ENCODE peak calls at places on chromosomes 5 and 9, in ten cellular contexts. H is small intestine; V is activated CD4-positive, alpha-beta T cell treated with anti-CD3 and anti-CD28 coated beads, Interleukin-2, amount 50 U/mL, for 48 hours; Z is cardiac fibroblast; O is HCT116; N is M059J; X is Right ventricle myocardium inferior; L is putamen; U is kidney tubule cell; Q is HT-29. Y is an unnamed sample.

GRCh38 chr9:99490736-99491135 is 268.7 kb downstream of the SEC61B start:
- DNase-seq in X (no peak), Q (no peak), O (no peak), Z (no peak), V (no peak), N (peak; percentile 23), L (no peak), H (no peak), U (no peak), Y (no peak)

GRCh38 chr9:115597330-115597729 is 479.4 kb upstream of the TNC start:
- DNase-seq in Z (no peak), N (peak; percentile 38), U (no peak), X (no peak), O (no peak), V (no peak), Q (no peak), L (no peak), H (no peak), Y (no peak)

GRCh38 chr5:173941758-173942401 is 47.1 kb upstream of the C5orf47 start:
- DNase-seq in L (no peak), U (peak; percentile 60), H (peak; percentile 40), Z (no peak), N (peak; percentile 73), V (no peak), Q (no peak), O (no peak), X (no peak), Y (no peak)

GRCh38 chr5:124752854-124753720 is 6.6 kb upstream of the ZNF608 start:
- DNase-seq in Z (no peak), L (no peak), N (peak; percentile 51), U (no peak), O (no peak), V (no peak), Q (no peak), X (no peak), H (no peak), Y (no peak)

GRCh38 chr9:97046228-97046627 is 7.3 kb upstream of the CTSV start:
- DNase-seq in Q (peak; percentile 86), O (peak; percentile 83), X (no peak), H (peak; percentile 80), V (no peak), Z (no peak), L (no peak), U (peak; percentile 95), N (peak; percentile 86), Y (no peak)

GRCh38 chr5:58462154-58462553 is 2.3 kb upstream of the PLK2 start:
- DNase-seq in V (no peak), Q (peak; percentile 84), Z (peak; percentile 18), U (peak; percentile 77), N (peak; percentile 32), O (peak; percentile 39), L (no peak), X (no peak), H (peak; percentile 95), Y (peak; percentile 26)

GRCh38 chr9:72952914-72953313 is at the start of gene ALDH1A1:
- DNase-seq in X (no peak), N (peak; percentile 4), Z (no peak), V (no peak), H (peak; percentile 89), O (no peak), Q (peak; percentile 78), L (no peak), U (peak; percentile 69), Y (no peak)

GRCh38 chr9:29004988-29005387 is 1431.7 kb upstream of the C9orf72 start:
- DNase-seq in X (no peak), U (no peak), L (no peak), Q (no peak), Z (no peak), V (no peak), H (no peak), O (no peak), N (no peak), Y (no peak)

GRCh38 chr5:29367176-29367833 is 1826.2 kb upstream of the CDH6 start:
- DNase-seq in X (no peak), Z (no peak), N (no peak), V (no peak), H (no peak), O (no peak), Q (peak; percentile 19), U (no peak), L (peak; percentile 0), Y (peak; percentile 2)

GRCh38 chr5:10635257-10635860 is 71.5 kb downstream of the ANKRD33B start:
- DNase-seq in Z (no peak), H (no peak), Q (no peak), N (peak; percentile 88), U (peak; percentile 86), O (peak; percentile 10), X (no peak), V (peak; percentile 87), L (no peak), Y (no peak)

Y was measured in COLO829.